ENCODE peak calls at places on chromosomes 6 and 20, in four cellular contexts. J, W, T and N are unnamed samples.
A peak's percentile ranks its signal among the peaks of the same experiment; 100 is the strongest.

GRCh38 chr6:13538084-13538483 is 36.3 kb upstream of the SIRT5 start:
- DNase-seq in J (peak; percentile 60), W (no peak), T (peak; percentile 45), N (peak; percentile 48)

GRCh38 chr20:25000268-25000801 is 7.8 kb upstream of the APMAP start:
- DNase-seq in J (peak; percentile 90), W (no peak), T (no peak), N (peak; percentile 90)

GRCh38 chr6:53046274-53046673 is 18.9 kb upstream of the FBXO9 start:
- DNase-seq in J (no peak), W (no peak), T (no peak), N (no peak)

GRCh38 chr6:14727494-14728395 is 518.1 kb upstream of the JARID2 start:
- DNase-seq in J (peak; percentile 31), W (no peak), T (peak; percentile 29), N (peak; percentile 80)

GRCh38 chr6:32568561-32568960 is 21.1 kb downstream of the HLA-DRB1 start:
- DNase-seq in J (no peak), W (no peak), T (no peak), N (no peak)

GRCh38 chr6:166618251-166618650 is 8.8 kb downstream of the RPS6KA2 start:
- DNase-seq in J (no peak), W (no peak), T (no peak), N (no peak)

GRCh38 chr20:47620808-47621805 is 119.4 kb downstream of the NCOA3 start:
- DNase-seq in J (peak; percentile 84), W (no peak), T (peak; percentile 32), N (peak; percentile 79)

GRCh38 chr6:33752139-33753015 is 5.7 kb upstream of the IP6K3 start:
- DNase-seq in J (no peak), W (no peak), T (no peak), N (no peak)

GRCh38 chr6:149463781-149464180 is 21.0 kb downstream of the ZC3H12D start:
- DNase-seq in J (peak; percentile 23), W (no peak), T (no peak), N (no peak)

GRCh38 chr6:128162423-128162822 is 261.6 kb upstream of the THEMIS start:
- DNase-seq in J (no peak), W (no peak), T (no peak), N (no peak)

GRCh38 chr20:25013478-25014380 is 21.2 kb upstream of the APMAP start:
- DNase-seq in J (no peak), W (peak; percentile 65), T (no peak), N (no peak)

GRCh38 chr6:71524201-71524600 is 235.6 kb downstream of the OGFRL1 start:
- DNase-seq in J (no peak), W (no peak), T (no peak), N (no peak)

GRCh38 chr6:84779380-84779779 is 15.0 kb upstream of the TBX18 start:
- DNase-seq in J (peak; percentile 45), W (no peak), T (no peak), N (no peak)